ENCODE peak calls at places on chromosome 17, in eight cellular contexts. H is heart right ventricle, A is tibial artery, K is neural progenitor cell, Z is mammary epithelial cell, E is uterus, X is PC-3, N is kidney. L is an unnamed sample.

GRCh38 chr17:32286518-32286900 is 20.9 kb downstream of the RHBDL3 start:
- DNase-seq in H (no peak), A (no peak), N (no peak), Z (no peak), X (no peak), K (no peak), E (no peak), L (no peak)

GRCh38 chr17:13437966-13438779 is 163.6 kb downstream of the HS3ST3A1 start:
- DNase-seq in A (no peak), Z (no peak), X (peak), N (no peak), K (peak), H (no peak), E (no peak), L (no peak)

GRCh38 chr17:7014995-7015586 is 2.7 kb downstream of the RNASEK start:
- DNase-seq in A (peak), H (no peak), N (no peak), E (no peak), Z (peak), K (peak), X (no peak), L (no peak)

GRCh38 chr17:30475206-30475605 is 2.0 kb upstream of the GOSR1 start:
- DNase-seq in N (no peak), A (no peak), H (no peak), Z (no peak), K (no peak), X (no peak), E (no peak), L (no peak)

GRCh38 chr17:80260791-80261158 is at the start of gene RNF213:
- DNase-seq in X (peak), H (peak), E (peak), N (peak), Z (no peak), A (peak), K (peak), L (peak)

GRCh38 chr17:81037026-81037782 is 2.3 kb downstream of the BAIAP2 start:
- DNase-seq in K (no peak), H (peak), Z (no peak), A (peak), N (peak), E (no peak), X (peak), L (peak)

GRCh38 chr17:81578561-81579225 is 26.5 kb upstream of the FAAP100 start:
- DNase-seq in E (no peak), A (no peak), X (no peak), K (no peak), N (no peak), Z (peak), H (no peak), L (no peak)

GRCh38 chr17:35890774-35891155 is 10.6 kb upstream of the CCL5 start:
- DNase-seq in N (no peak), A (no peak), K (peak), X (no peak), Z (no peak), E (no peak), H (no peak), L (no peak)

GRCh38 chr17:68011199-68011665 is 15.0 kb upstream of the C17orf58 start:
- DNase-seq in K (peak), X (peak), E (peak), Z (no peak), H (peak), A (no peak), N (no peak), L (peak)

GRCh38 chr17:521561-522325 is 169.1 kb upstream of the RPH3AL start:
- DNase-seq in X (no peak), Z (no peak), H (no peak), E (no peak), A (no peak), N (no peak), K (no peak), L (no peak)

GRCh38 chr17:57834146-57834741 is 15.6 kb downstream of the MRPS23 start:
- DNase-seq in Z (peak), N (peak), E (no peak), K (peak), H (peak), X (peak), A (peak), L (peak)

DNA sequence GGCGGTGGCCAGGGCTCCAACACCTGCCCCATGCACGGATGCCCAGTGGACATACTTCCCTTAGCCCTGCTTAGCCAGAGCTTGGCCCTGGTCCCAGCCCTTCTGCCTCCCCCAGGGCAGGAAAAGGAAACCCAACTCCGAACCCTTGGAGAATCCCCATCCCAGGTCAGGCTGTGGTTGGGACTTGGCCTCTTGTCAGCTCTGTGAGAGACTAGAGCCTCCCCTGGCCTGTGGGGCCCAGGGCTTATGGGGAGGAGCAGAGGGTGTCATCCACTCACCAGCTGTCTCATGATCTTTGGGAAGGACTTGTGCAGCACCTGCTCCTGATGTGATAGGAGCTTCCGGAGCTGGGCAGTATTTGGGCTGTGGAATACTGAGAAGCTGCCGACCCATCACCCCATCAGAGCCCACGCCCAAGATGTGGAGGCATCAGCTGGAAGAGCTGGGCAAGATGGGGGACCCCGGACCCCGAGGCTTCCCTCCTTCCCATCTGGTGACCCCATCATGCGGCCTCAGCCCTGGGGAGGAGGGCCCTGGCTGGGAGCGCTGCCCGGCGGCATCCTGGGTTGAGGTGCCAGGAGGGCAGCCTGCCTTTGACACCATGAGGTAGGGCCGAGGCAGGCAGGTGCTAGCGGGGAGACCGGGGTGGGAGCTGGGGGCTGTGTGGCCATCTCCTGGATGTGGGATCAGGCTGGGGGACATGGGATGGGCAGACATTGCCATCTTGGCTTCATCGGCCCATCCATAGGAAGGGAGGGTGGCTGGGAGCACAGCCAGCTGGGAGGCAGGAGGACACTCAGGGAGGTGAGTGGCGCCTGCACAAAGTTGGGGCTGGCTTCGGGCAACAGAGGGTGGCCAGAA is 45.1 kb downstream of the TNFRSF13B start:
- DNase-seq in N (peak), X (peak), A (peak), H (no peak), Z (no peak), K (no peak), E (no peak), L (no peak)
- H3K27ac ChIP-seq in N (no peak), X (no peak), A (no peak), H (no peak), Z (no peak), K (no peak), E (no peak), L (no peak)

DNA sequence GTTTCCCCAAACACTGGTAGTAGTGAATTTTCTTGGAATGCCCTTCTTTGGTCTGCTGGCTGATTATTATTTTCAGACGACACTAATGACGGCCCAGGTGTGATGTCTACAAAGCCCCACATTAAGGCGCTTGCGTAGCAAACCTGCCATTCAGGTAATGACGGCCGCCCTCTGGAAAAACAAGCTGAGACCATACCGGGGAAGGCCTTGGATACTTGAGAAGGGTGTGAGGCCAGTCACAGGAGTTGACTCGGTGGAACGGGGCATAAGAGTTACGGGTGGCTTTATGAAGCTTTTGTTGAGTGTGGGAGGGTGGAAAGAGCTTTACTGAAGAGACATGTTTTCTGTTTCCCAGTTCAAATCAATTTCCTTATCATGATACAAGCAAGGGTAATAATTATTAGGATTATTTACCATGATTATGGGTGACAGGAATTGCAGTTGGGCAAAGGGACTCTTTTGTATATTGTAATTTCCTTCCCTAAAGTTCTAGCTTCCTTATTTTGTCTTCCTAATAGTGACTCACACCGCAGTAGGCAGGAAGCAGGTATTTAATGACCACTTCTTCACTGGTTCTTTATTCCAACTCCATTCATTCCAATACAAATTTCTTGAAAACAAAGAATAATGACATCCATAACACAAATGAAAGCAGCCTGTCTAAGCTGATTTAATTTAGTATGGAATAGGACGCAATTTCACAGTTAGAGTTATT is 24.8 kb downstream of the KRT23 start:
- DNase-seq in X (peak), E (no peak), H (no peak), Z (no peak), N (no peak), K (no peak), A (no peak), L (no peak)
- H3K27ac ChIP-seq in X (peak), E (no peak), H (no peak), Z (peak), N (no peak), K (no peak), A (no peak), L (no peak)

DNA sequence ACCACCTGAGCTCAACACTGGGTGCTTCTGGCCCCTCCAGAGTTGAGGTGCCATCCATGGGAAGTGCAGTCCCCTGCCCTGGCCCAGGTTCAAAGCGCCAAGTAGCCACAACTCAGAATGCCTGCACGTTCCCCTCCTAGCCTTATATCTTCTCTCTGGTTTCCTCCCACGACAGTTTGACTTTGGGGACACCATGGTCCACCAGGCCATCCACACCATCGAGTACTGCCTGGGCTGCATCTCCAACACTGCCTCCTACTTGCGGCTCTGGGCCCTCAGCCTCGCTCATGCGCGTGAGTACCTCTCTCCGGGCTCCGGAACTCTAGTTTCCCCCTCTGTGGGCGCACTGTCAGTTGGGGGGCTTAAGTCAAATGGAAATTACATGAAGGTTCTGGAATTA is 22.4 kb upstream of the NAGLU start:
- DNase-seq in Z (no peak), A (no peak), E (no peak), X (no peak), H (no peak), K (no peak), N (no peak), L (no peak)
- H3K27ac ChIP-seq in Z (no peak), A (peak), E (peak), X (no peak), H (peak), K (no peak), N (peak), L (peak)

GRCh38 chr17:40315678-40316570 is 6.9 kb downstream of the RARA start:
- DNase-seq in K (no peak), N (peak), E (peak), X (no peak), H (no peak), Z (no peak), A (peak), L (peak)

GRCh38 chr17:40317880-40318834 is 9.2 kb downstream of the RARA start:
- DNase-seq in N (peak), E (peak), K (peak), X (peak), Z (peak), H (peak), A (peak), L (peak)

GRCh38 chr17:40315206-40315605 is 6.2 kb downstream of the RARA start:
- DNase-seq in X (no peak), H (no peak), K (no peak), E (peak), Z (no peak), A (peak), N (no peak), L (no peak)

GRCh38 chr17:40317345-40317873 is 8.4 kb downstream of the RARA start:
- DNase-seq in H (no peak), E (peak), N (peak), Z (peak), K (peak), A (peak), X (peak), L (peak)

GRCh38 chr17:40316571-40317344 is 7.8 kb downstream of the RARA start:
- DNase-seq in A (peak), Z (peak), K (peak), H (peak), E (peak), X (peak), N (peak), L (peak)
- H3K27ac ChIP-seq in A (peak), Z (peak), K (no peak), H (peak), E (peak), X (peak), N (peak), L (peak)

GRCh38 chr17:4519361-4519788 is 20.7 kb downstream of the SPNS2 start:
- DNase-seq in N (peak), K (no peak), Z (no peak), E (no peak), A (no peak), X (no peak), H (peak), L (no peak)

GRCh38 chr17:4522661-4523060 is 24.0 kb downstream of the SPNS2 start:
- DNase-seq in X (no peak), K (peak), N (peak), H (no peak), A (no peak), E (no peak), Z (no peak), L (peak)

GRCh38 chr17:4520060-4520880 is 21.6 kb downstream of the SPNS2 start:
- DNase-seq in Z (no peak), N (peak), A (no peak), X (no peak), K (no peak), H (no peak), E (no peak), L (no peak)

GRCh38 chr17:4518901-4519300 is 20.2 kb downstream of the SPNS2 start:
- DNase-seq in Z (no peak), N (peak), K (no peak), A (no peak), X (no peak), H (no peak), E (no peak), L (no peak)

DNA sequence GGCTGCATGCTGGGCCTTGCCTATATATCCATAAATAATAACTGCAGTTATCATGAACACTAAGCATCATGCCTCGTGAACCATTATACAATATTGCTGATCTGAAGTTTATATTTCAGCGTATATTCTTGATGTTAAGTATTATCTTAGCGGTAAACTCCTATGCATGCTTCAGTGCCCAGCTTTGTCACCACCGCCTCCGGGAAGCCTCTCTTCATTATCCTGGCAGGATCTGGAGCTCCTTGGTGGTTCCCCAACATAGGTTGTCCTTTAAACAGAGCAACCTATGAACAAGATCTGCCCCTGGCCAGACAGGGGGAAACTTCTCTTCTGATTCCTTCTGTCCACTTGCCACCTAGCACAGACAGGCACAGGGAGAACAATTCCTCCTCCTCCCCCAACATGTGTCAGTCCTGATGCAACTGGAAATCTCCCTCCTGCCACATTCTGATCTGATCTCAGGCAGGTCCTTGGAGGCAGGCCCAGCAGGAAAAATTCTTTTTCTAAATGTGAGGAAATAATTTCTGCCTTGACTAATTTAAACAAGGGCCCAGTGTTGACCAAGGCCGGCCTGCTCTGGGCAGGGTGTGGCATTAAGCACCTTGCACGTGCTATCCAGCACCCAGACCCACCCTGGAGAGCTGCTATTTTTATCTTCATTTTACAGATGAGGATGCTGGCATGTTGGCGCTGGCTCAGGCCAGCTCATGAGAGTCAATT is 22.4 kb downstream of the SPNS2 start:
- DNase-seq in H (no peak), A (no peak), X (peak), Z (peak), K (no peak), N (peak), E (no peak), L (no peak)
- H3K27ac ChIP-seq in H (peak), A (no peak), X (no peak), Z (peak), K (no peak), N (no peak), E (peak), L (peak)

GRCh38 chr17:51029142-51029541 is 91.5 kb downstream of the SPAG9 start:
- DNase-seq in E (no peak), A (no peak), H (no peak), K (no peak), Z (no peak), N (no peak), X (no peak), L (no peak)

GRCh38 chr17:51028176-51028863 is 92.3 kb downstream of the SPAG9 start:
- DNase-seq in H (no peak), K (no peak), E (no peak), Z (no peak), N (no peak), X (no peak), A (no peak), L (no peak)

GRCh38 chr17:51032850-51033249 is 87.8 kb downstream of the SPAG9 start:
- DNase-seq in N (no peak), K (no peak), H (no peak), A (no peak), X (peak), Z (no peak), E (no peak), L (no peak)

GRCh38 chr17:51034800-51035199 is 85.9 kb downstream of the SPAG9 start:
- DNase-seq in X (no peak), H (no peak), E (no peak), K (no peak), Z (no peak), N (no peak), A (no peak), L (no peak)

GRCh38 chr17:51029568-51030463 is 90.9 kb downstream of the SPAG9 start:
- DNase-seq in E (no peak), Z (no peak), A (no peak), H (no peak), X (no peak), N (no peak), K (no peak), L (no peak)
- H3K27ac ChIP-seq in E (peak), Z (no peak), A (peak), H (no peak), X (no peak), N (peak), K (peak), L (peak)

DNA sequence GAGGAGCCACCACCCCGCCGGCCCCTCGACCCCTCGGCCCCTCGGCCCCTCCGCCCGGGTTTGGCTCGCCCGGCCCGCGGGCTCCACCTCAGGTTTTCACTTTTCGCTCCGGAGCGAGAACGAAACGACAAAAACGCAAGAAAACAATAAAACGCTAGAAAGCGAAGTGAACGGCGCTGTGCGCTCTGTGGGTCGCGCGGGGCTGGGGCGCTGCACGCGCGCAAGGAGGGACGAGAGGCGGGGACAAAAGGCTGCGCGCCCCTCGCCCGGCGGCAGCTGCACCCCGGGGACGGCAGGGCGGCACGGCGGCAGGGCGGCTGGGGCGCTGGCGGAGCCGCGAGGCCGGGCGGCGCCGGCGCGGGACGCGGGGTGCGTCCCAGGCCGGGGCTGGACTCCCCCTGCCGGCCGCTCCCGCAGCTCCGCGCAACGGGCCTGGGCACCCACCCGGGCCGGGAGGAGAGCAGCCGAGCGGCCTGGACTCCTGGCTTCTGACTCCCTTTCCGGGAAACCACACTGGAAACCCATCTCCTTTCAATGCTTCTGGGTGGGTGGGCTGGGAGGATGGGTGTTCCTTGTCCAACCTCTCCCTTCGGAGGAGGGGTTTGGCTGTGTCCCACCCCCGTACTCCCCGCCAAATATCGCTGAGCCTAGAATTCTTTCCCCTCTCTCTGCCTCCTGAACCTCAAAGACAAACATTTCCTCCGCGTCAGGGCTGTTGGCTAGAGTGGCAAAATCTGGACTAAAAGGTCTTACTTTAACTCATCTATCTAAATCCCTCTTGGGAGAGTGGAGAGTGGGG is 9.9 kb downstream of the TBX2 start:
- DNase-seq in H (peak), E (peak), K (peak), A (peak), X (peak), N (peak), Z (peak), L (peak)
- H3K27ac ChIP-seq in H (peak), E (peak), K (no peak), A (peak), X (no peak), N (peak), Z (no peak), L (peak)

DNA sequence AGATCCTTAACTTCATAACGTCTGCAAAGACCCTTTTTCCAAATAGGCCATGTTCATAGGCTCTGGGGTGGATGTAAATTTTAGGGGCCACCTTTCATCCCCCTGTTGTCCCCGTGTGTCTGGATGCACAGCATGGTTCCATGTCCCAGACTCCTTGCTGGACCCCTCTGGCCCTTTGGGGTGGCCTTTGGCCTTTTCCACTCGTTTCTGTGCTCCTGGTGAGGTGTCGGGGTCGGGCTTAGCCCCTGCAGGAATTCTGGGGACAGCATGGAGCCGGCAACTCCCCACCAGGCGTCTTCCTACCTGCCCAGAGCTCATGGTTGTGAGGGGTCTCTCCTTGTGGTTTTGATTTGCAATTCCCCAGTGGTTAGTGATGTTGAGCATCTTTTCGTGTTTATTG is 183.5 kb downstream of the SEC14L1 start:
- DNase-seq in N (peak), K (no peak), H (no peak), Z (no peak), A (peak), X (no peak), E (peak), L (no peak)
- H3K27ac ChIP-seq in N (peak), K (no peak), H (peak), Z (peak), A (peak), X (peak), E (peak), L (peak)